ENCODE peak calls at places on chromosomes 12 and 14, in eight cellular contexts. A, U, C, W, T, M, Q and D are unnamed samples. For H3K4me1, the result is how much of the 10 kb centered on the place peaks cover.

GRCh38 chr12:92338671-92339070 is 193.0 kb upstream of the BTG1 start:
- DNase-seq in T (no peak), C (no peak), U (no peak), M (no peak), Q (no peak), W (no peak), A (no peak), D (no peak)

GRCh38 chr12:62817556-62818271 is 117.2 kb downstream of the PPM1H start:
- DNase-seq in C (peak), U (no peak), Q (no peak), M (no peak), W (no peak), T (peak), A (peak), D (no peak)

GRCh38 chr14:105143451-105144230 is 24.9 kb downstream of the JAG2 start:
- DNase-seq in A (no peak), C (no peak), W (no peak), M (no peak), T (no peak), Q (no peak), U (no peak), D (no peak)

GRCh38 chr12:108822458-108823205 is 34.8 kb downstream of the SSH1 start:
- DNase-seq in M (no peak), C (no peak), U (no peak), T (no peak), A (no peak), Q (no peak), W (no peak), D (no peak)

GRCh38 chr12:51867796-51868428 is 19.4 kb upstream of the FIGNL2 start:
- DNase-seq in W (no peak), A (no peak), M (no peak), U (no peak), C (no peak), Q (no peak), T (no peak), D (no peak)

GRCh38 chr14:69901113-69901951 is 22.1 kb downstream of the SMOC1 start:
- DNase-seq in Q (no peak), U (no peak), C (no peak), T (no peak), W (no peak), M (no peak), A (no peak), D (no peak)

GRCh38 chr14:75523771-75524171 is 1.5 kb downstream of the BATF start:
- DNase-seq in Q (no peak), A (no peak), M (peak), T (no peak), C (no peak), W (no peak), U (peak), D (no peak)

GRCh38 chr12:95996034-95996658 is at the start of gene HAL:
- DNase-seq in M (no peak), T (no peak), W (no peak), Q (peak), U (no peak), C (no peak), A (no peak), D (no peak)

GRCh38 chr12:85279449-85280137 is 427 bp upstream of the ALX1 start:
- DNase-seq in W (no peak), T (no peak), Q (no peak), M (no peak), C (no peak), U (no peak), A (no peak), D (no peak)

GRCh38 chr12:124740691-124741137 is 123.0 kb downstream of the SCARB1 start:
- DNase-seq in C (peak), U (peak), M (no peak), A (no peak), T (no peak), W (no peak), Q (no peak), D (no peak)

GRCh38 chr14:92511472-92512247 is 1.9 kb upstream of the RIN3 start:
- DNase-seq in Q (peak), W (no peak), C (peak), T (no peak), M (no peak), U (peak), A (no peak), D (no peak)

GRCh38 chr12:40325349-40325960 is 100.7 kb downstream of the LRRK2 start:
- DNase-seq in Q (no peak), T (peak), M (no peak), U (peak), A (no peak), W (no peak), C (no peak), D (no peak)

GRCh38 chr14:92709340-92710000 is 39.0 kb downstream of the LGMN start:
- DNase-seq in C (no peak), M (no peak), A (no peak), U (no peak), T (no peak), Q (no peak), W (no peak), D (no peak)

GRCh38 chr14:55104051-55104954 is 24.7 kb upstream of the LGALS3 start:
- DNase-seq in Q (no peak), T (no peak), A (no peak), U (no peak), C (no peak), M (no peak), W (no peak), D (no peak)

GRCh38 chr12:6038160-6038559 is 86.3 kb downstream of the VWF start:
- DNase-seq in W (no peak), Q (peak), T (peak), U (peak), M (no peak), C (peak), A (no peak), D (peak)

GRCh38 chr12:68521321-68521839 is 89.3 kb upstream of the RAP1B start:
- DNase-seq in A (no peak), C (peak), Q (no peak), U (peak), T (no peak), W (no peak), M (no peak), D (no peak)

GRCh38 chr14:95713596-95714371 is at the start of gene TCL1A:
- DNase-seq in C (no peak), W (no peak), T (no peak), A (no peak), M (no peak), Q (no peak), U (no peak), D (no peak)

GRCh38 chr12:39287817-39288216 is 155.1 kb downstream of the KIF21A start:
- DNase-seq in Q (no peak), A (no peak), W (no peak), M (no peak), U (no peak), T (no peak), C (no peak), D (no peak)

GRCh38 chr12:93214523-93215289 is 163.0 kb upstream of the NUDT4 start:
- DNase-seq in W (no peak), Q (peak), A (no peak), M (no peak), U (peak), T (no peak), C (no peak), D (no peak)

GRCh38 chr14:65428691-65429090 is 16.2 kb downstream of the FUT8 start:
- DNase-seq in M (no peak), A (no peak), C (no peak), U (no peak), Q (no peak), T (no peak), W (no peak), D (no peak)

GRCh38 chr14:54715244-54715643 is 148.3 kb downstream of the SAMD4A start:
- DNase-seq in Q (no peak), T (no peak), M (no peak), A (no peak), W (no peak), C (no peak), U (peak), D (no peak)

GRCh38 chr12:69052613-69053408 is 119.8 kb upstream of the CPM start:
- DNase-seq in T (peak), M (no peak), W (no peak), C (peak), Q (no peak), A (no peak), U (peak), D (peak)

GRCh38 chr12:128726866-128727265 is 96.9 kb downstream of the SLC15A4 start:
- DNase-seq in W (no peak), C (no peak), T (no peak), A (no peak), M (no peak), Q (no peak), U (no peak), D (no peak)

GRCh38 chr12:89861086-89861485 is 152.4 kb upstream of the ATP2B1 start:
- DNase-seq in C (no peak), Q (no peak), W (no peak), M (no peak), U (peak), T (no peak), A (no peak), D (no peak)

GRCh38 chr12:60059180-60059579 is 463.4 kb downstream of the SLC16A7 start:
- DNase-seq in A (no peak), C (no peak), Q (no peak), U (peak), M (no peak), W (no peak), T (no peak), D (no peak)

GRCh38 chr12:55688716-55689655 is 18.7 kb downstream of the ITGA7 start:
- DNase-seq in W (no peak), T (no peak), Q (no peak), C (no peak), A (no peak), M (no peak), U (no peak), D (no peak)

GRCh38 chr12:55072093-55072492 is 52.3 kb downstream of the NEUROD4 start:
- DNase-seq in A (no peak), M (no peak), T (peak), U (peak), C (no peak), Q (peak), W (peak), D (peak)

GRCh38 chr12:132908145-132909029 is 21.0 kb upstream of the CHFR start:
- DNase-seq in C (peak), T (no peak), M (peak), W (peak), Q (peak), A (peak), U (peak), D (peak)

GRCh38 chr12:49032276-49032675 is 13.7 kb upstream of the PRKAG1 start:
- DNase-seq in W (no peak), Q (no peak), M (no peak), A (no peak), T (no peak), C (no peak), U (no peak), D (no peak)

DNA sequence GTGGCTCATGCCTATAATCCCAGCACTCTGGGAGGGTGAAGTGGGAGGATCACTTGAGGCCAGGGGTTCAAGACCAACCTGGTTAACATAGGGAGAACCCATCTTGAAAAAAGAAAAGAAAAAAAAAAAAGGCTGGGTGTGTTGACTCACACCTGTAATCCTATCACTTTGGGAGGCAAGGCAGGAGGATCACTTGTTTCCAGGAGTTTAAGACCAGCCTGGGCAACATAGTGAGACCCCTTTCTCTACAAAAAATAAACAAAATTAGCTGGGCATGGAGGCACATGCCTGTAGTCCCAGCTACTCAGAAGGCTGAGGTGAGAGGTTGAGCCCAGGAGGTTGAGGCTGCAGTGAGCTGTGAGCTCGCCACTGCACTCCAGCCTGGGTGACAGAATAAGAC is 23.0 kb upstream of the LRP1-AS start:
- DNase-seq in T (no peak), U (no peak), W (no peak), C (no peak), Q (no peak), M (no peak), A (no peak), D (no peak)
- H3K4me1 ChIP-seq in T (under half), U (under half), W (under half), C (under half), Q (under half), M (under half), A (under half), D (under half)

DNA sequence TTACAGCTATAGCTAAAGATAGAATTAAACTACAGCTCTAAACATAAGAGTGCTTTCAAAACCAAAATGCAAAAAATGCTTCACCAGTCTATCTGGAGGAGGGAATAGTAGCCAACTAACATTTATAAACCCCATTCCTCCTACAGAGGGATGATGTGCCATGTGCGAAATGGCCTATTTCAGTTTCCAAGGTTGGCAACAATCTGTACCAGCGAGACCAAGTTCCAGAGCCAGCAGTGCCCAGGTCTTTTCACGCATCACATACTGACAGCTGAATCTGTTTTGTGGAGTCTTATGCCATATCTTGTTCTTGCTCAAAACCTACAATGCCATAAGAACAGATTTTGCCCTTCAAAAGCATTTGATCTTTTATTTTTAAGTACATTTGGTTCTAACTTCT is 24.5 kb downstream of the NELL2 start:
- DNase-seq in M (no peak), A (no peak), U (no peak), Q (no peak), W (no peak), C (no peak), T (no peak), D (no peak)
- H3K27ac ChIP-seq in M (no peak), A (no peak), U (no peak), Q (no peak), W (no peak), C (no peak), T (no peak), D (no peak)

GRCh38 chr12:123104809-123105208 is 46.1 kb downstream of the PITPNM2 start:
- DNase-seq in C (no peak), M (no peak), T (no peak), W (no peak), A (no peak), U (no peak), Q (no peak), D (no peak)
- H3K4me1 ChIP-seq in C (under half), M (under half), T (under half), W (under half), A (under half), U (under half), Q (under half), D (under half)

DNA sequence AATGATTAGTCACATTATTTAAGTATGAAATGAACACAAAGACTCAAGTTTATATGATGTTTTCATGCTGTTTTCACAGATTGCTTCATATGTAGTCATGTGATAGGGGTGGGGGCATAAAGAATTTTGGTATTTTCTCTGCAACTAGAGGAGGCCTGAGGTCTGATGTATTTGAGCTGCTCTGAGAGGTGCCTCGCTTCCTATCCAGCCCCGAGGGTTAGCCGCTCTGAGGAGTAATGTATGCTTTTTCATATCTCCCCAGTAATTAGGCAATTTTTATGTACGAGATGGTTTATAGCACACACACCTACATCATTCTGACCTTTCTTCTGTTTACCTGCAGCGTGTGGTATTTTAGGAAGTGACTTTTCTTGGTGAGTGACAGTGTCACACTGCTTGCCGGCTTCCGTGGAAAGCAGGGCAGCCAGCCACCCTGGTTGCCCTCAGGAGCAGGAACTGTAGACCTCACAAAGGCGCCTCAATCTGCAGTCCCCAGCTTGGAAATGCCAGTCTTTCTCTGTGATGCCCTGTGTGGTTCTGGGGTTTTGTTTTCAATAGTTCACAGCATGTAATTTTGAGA is 106.4 kb downstream of the VRK1 start:
- DNase-seq in T (no peak), W (no peak), M (no peak), Q (no peak), C (no peak), A (no peak), U (peak), D (no peak)
- H3K27ac ChIP-seq in T (no peak), W (no peak), M (no peak), Q (no peak), C (no peak), A (no peak), U (peak), D (no peak)

GRCh38 chr12:646303-647038 is 16.8 kb downstream of the NINJ2 start:
- DNase-seq in W (no peak), U (no peak), Q (peak), T (no peak), A (peak), M (peak), C (no peak), D (no peak)
- H3K4me1 ChIP-seq in W (under half), U (under half), Q (under half), T (under half), A (under half), M (under half), C (under half), D (under half)

DNA sequence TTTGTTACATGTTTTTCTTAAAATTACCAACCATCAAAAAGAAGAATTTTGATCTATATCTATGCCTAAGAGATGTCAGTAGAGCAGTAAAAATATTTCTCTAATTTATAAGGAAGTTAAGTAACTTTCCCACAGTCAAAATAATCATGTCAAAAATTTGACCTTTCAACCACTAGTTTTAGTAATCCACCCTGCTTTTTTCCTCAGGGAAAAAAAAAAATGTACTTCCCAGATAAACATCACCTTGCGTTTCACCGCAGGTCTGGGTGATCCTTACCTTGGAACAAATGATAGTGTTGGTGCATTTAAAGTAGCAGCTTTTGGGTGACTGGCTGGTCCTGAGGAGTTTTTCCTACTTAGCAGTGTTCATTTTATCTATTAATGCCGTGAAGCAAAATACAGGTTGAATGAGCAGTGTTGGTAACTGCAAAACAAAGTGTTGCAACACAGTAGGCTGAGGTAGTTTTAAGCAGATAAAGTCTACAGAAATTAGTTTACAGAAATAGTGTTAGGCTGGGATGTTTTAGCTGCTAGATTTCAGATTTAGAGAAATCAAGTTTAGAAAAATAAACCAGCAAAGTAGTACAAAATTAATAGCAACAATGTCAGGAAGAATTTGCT is 137.2 kb upstream of the DNM1L start:
- DNase-seq in Q (no peak), A (no peak), T (no peak), W (no peak), M (no peak), C (no peak), U (no peak), D (no peak)
- H3K27ac ChIP-seq in Q (no peak), A (peak), T (no peak), W (no peak), M (peak), C (no peak), U (no peak), D (no peak)

GRCh38 chr14:99747167-99747566 is 46.0 kb upstream of the EML1 start:
- DNase-seq in W (no peak), A (no peak), U (no peak), M (no peak), Q (no peak), T (no peak), C (no peak), D (no peak)

GRCh38 chr14:99744873-99745224 is 48.4 kb upstream of the EML1 start:
- DNase-seq in Q (no peak), W (no peak), T (no peak), U (no peak), M (no peak), C (no peak), A (no peak), D (no peak)

GRCh38 chr14:99747582-99748330 is 45.5 kb upstream of the EML1 start:
- DNase-seq in A (no peak), W (no peak), Q (no peak), T (no peak), C (no peak), M (no peak), U (no peak), D (no peak)

GRCh38 chr14:99744199-99744872 is 48.9 kb upstream of the EML1 start:
- DNase-seq in M (no peak), T (no peak), U (no peak), W (no peak), C (peak), Q (no peak), A (no peak), D (no peak)

GRCh38 chr14:99745307-99745951 is 47.8 kb upstream of the EML1 start:
- DNase-seq in C (peak), A (peak), Q (no peak), W (no peak), T (no peak), U (no peak), M (no peak), D (no peak)
- H3K4me1 ChIP-seq in C (under half), A (under half), Q (under half), W (under half), T (under half), U (under half), M (under half), D (under half)